ENCODE peak calls at places on chromosomes 2 and 18, in five cellular contexts. O is A549, S is K562, P is endothelial cell of umbilical vein, T is H1. X is an unnamed sample.

GRCh38 chr2:9593936-9594335 is 36.9 kb downstream of the YWHAQ start:
- DNase-seq in O (no peak), S (no peak), P (no peak), T (no peak), X (no peak)

GRCh38 chr2:117470311-117471095 is 344.0 kb upstream of the DDX18 start:
- DNase-seq in O (no peak), S (peak), P (no peak), T (peak), X (peak)

GRCh38 chr2:191321861-191322662 is 76.9 kb downstream of the MYO1B start:
- DNase-seq in O (no peak), S (no peak), P (peak), T (peak), X (peak)

GRCh38 chr2:53987336-53987921 is 16.6 kb upstream of the PSME4 start:
- DNase-seq in O (no peak), S (no peak), P (peak), T (no peak), X (no peak)

GRCh38 chr2:130736487-130736886 is 7.6 kb downstream of the GPR148 start:
- DNase-seq in O (no peak), S (no peak), P (no peak), T (no peak), X (no peak)

GRCh38 chr2:51995293-51995692 is 963.4 kb upstream of the NRXN1 start:
- DNase-seq in O (no peak), S (no peak), P (peak), T (no peak), X (no peak)

GRCh38 chr2:173652731-173653426 is 298.2 kb downstream of the CDCA7 start:
- DNase-seq in O (peak), S (no peak), P (peak), T (no peak), X (no peak)

GRCh38 chr2:8453904-8454302 is 228.0 kb upstream of the ID2 start:
- DNase-seq in O (no peak), S (no peak), P (no peak), T (no peak), X (no peak)

GRCh38 chr2:170967553-170967952 is 38.5 kb downstream of the GORASP2 start:
- DNase-seq in O (no peak), S (no peak), P (no peak), T (no peak), X (no peak)

GRCh38 chr18:78816114-78816513 is 163.5 kb upstream of the SALL3 start:
- DNase-seq in O (no peak), S (no peak), P (no peak), T (no peak), X (no peak)

GRCh38 chr2:8481463-8482009 is 200.3 kb upstream of the ID2 start:
- DNase-seq in O (no peak), S (no peak), P (no peak), T (no peak), X (no peak)

GRCh38 chr2:33535409-33535808 is 59.0 kb downstream of the RASGRP3 start:
- DNase-seq in O (no peak), S (no peak), P (no peak), T (no peak), X (no peak)

GRCh38 chr18:73340135-73340934 is 472.5 kb upstream of the NETO1 start:
- DNase-seq in O (no peak), S (no peak), P (no peak), T (no peak), X (no peak)

GRCh38 chr2:202261531-202261930 is 4.0 kb upstream of the NOP58 start:
- DNase-seq in O (no peak), S (no peak), P (no peak), T (no peak), X (no peak)

GRCh38 chr2:173400760-173401159 is 46.1 kb downstream of the CDCA7 start:
- DNase-seq in O (no peak), S (no peak), P (peak), T (no peak), X (no peak)

GRCh38 chr2:232876071-232876977 is 6.3 kb downstream of the SNORC start:
- DNase-seq in O (peak), S (no peak), P (no peak), T (peak), X (peak)

GRCh38 chr2:12050381-12050780 is 303.9 kb downstream of the LPIN1 start:
- DNase-seq in O (peak), S (no peak), P (no peak), T (no peak), X (no peak)

GRCh38 chr2:167132906-167133555 is 244.8 kb downstream of the XIRP2 start:
- DNase-seq in O (no peak), S (no peak), P (no peak), T (no peak), X (no peak)

GRCh38 chr2:134312482-134312881 is 58.6 kb downstream of the MGAT5 start:
- DNase-seq in O (no peak), S (no peak), P (no peak), T (no peak), X (no peak)

GRCh38 chr2:17592731-17593409 is 52.4 kb downstream of the VSNL1 start:
- DNase-seq in O (no peak), S (no peak), P (no peak), T (peak), X (no peak)

GRCh38 chr2:33069894-33070651 is 123.3 kb downstream of the LTBP1 start:
- DNase-seq in O (peak), S (peak), P (peak), T (no peak), X (no peak)

GRCh38 chr2:29201979-29202378 is 86.8 kb downstream of the CLIP4 start:
- DNase-seq in O (no peak), S (no peak), P (no peak), T (no peak), X (peak)

GRCh38 chr2:43707255-43707654 is 31.0 kb upstream of the C1GALT1C1L start:
- DNase-seq in O (peak), S (peak), P (peak), T (no peak), X (no peak)

GRCh38 chr2:62119313-62119969 is 76.5 kb upstream of the B3GNT2 start:
- DNase-seq in O (no peak), S (no peak), P (no peak), T (no peak), X (no peak)

GRCh38 chr2:170715062-170715931 is at the start of gene SP5:
- DNase-seq in O (peak), S (peak), P (peak), T (peak), X (peak)

GRCh38 chr2:197184959-197185586 is 125.5 kb downstream of the ANKRD44 start:
- DNase-seq in O (no peak), S (no peak), P (no peak), T (no peak), X (no peak)

GRCh38 chr2:219209818-219210571 is 3.4 kb downstream of the ZFAND2B start:
- DNase-seq in O (no peak), S (no peak), P (no peak), T (no peak), X (no peak)

GRCh38 chr2:238406222-238406997 is 20.3 kb upstream of the ASB1 start:
- DNase-seq in O (no peak), S (no peak), P (no peak), T (no peak), X (no peak)

GRCh38 chr2:181570059-181570458 is 86.8 kb downstream of the CERKL start:
- DNase-seq in O (no peak), S (no peak), P (no peak), T (no peak), X (no peak)

GRCh38 chr2:119431155-119431975 is at the start of gene TMEM37:
- DNase-seq in O (peak), S (peak), P (peak), T (peak), X (peak)

DNA sequence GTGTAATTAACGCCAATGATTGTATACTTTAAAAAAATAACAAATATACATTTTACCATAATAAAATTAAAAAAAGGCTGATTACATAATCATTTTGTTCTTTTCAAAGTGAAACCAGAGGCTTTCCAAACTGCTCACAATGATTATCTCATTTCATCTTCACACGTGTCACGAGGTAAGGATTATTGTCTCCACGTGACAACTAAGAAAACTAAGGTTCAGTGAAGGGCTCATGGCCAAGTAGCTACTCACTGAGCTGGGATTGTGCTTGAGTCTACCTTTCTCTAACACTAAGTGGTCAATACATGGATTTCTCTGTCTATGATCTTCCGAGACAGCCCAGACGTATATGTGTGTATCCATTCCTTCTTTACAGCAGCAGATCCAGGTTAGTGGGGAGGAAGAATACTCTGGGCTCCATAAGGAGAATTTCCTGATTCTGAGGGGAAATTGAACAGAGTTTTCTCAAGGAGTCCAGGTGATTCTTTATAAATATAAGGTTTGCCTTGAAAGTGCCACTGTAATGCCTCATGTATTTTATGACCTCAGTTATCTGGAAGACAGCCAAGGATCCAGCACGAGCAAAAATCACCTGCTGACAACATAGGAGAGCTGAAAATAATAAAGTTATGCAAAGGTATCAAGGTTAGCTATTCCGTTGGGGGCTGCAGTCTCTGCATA is 25.6 kb upstream of the ACSL3 start:
- DNase-seq in O (no peak), S (no peak), P (no peak), T (no peak), X (no peak)
- TF ChIP-seq JUN in O (no peak), S (no peak), P (no peak), T (no peak), X (no peak)

GRCh38 chr2:128468186-128468585 is 149.5 kb upstream of the HS6ST1 start:
- DNase-seq in O (no peak), S (no peak), P (no peak), T (no peak), X (no peak)

GRCh38 chr2:128467321-128467901 is 148.7 kb upstream of the HS6ST1 start:
- DNase-seq in O (no peak), S (no peak), P (no peak), T (peak), X (no peak)

GRCh38 chr2:128466377-128467175 is 147.9 kb upstream of the HS6ST1 start:
- DNase-seq in O (no peak), S (no peak), P (no peak), T (peak), X (no peak)

GRCh38 chr2:128469875-128470274 is 151.2 kb upstream of the HS6ST1 start:
- DNase-seq in O (no peak), S (no peak), P (no peak), T (peak), X (no peak)

DNA sequence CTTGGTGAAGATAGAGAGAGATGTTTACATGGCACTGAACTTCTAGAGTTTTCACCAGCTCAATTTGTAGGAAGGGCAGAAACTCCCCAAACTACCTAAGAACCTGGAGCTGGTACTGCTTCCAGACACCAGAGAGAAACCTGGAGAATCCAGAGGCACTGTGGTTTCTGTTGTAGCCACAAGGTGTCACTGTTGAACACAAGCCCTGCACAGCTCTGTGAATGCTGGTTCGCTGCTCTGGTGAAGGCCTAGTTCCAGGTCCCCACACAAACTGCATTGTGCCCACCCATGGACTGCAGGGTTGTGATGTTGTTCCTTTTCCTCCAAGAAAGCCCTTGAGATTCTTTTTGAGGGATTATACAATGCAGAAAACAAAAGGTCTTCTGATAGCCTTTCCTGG is 150.5 kb upstream of the HS6ST1 start:
- DNase-seq in O (no peak), S (peak), P (no peak), T (peak), X (no peak)
- TF ChIP-seq JUN in O (no peak), S (no peak), P (no peak), T (no peak), X (no peak)

GRCh38 chr18:76499021-76499420 is 4.0 kb upstream of the ZNF516 start:
- DNase-seq in O (no peak), S (no peak), P (no peak), T (no peak), X (no peak)
- TF ChIP-seq JUN in O (no peak), S (no peak), P (no peak), T (no peak), X (no peak)

DNA sequence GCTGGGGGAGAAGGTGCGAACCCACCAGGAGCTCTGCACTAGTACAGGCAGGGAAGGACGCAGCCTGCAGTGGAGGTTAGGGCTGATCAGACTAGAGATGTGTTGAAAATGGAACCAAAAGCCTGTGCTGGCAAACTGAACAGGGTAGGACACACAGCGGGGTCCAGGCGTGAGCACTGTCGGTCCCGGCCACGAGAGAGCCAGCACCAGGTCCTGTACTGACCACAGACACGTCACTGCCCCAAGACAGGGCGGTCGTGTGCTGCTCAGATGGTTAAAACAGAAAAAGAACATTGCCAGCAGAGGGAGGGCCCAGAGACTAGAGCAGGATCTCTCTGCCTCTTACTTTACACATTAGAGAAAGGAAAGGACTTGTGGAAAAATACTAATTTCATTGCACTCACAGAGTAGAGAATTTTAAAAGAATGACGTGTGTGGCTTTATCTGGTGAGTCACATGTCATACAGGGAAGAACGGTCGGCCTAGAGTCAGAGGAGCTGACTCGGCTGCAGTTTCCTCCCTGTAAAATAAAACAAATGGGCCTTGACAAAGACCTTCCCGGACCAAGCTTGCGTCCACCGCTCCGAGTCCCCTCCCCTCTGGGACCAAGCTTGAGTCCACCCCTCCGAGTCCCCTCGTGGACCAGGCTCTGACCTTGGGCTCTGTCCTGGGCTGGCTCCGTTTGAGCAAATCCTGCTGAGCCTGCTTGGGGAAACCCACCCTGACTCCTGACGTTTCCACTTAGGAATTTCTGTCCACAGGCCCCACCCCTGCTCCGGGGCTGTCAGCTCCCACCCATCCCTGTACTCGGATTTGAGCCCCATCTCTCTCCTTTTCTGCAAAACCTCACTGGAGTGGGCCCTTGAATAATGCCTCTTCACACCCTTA is 16.7 kb upstream of the ADI1 start:
- DNase-seq in O (no peak), S (peak), P (peak), T (no peak), X (no peak)
- TF ChIP-seq JUN in O (no peak), S (no peak), P (peak), T (no peak), X (no peak)

GRCh38 chr18:48033770-48034650 is 103.6 kb upstream of the SMAD2 start:
- DNase-seq in O (no peak), S (no peak), P (no peak), T (no peak), X (no peak)
- TF ChIP-seq JUN in O (no peak), S (no peak), P (no peak), T (no peak), X (no peak)

DNA sequence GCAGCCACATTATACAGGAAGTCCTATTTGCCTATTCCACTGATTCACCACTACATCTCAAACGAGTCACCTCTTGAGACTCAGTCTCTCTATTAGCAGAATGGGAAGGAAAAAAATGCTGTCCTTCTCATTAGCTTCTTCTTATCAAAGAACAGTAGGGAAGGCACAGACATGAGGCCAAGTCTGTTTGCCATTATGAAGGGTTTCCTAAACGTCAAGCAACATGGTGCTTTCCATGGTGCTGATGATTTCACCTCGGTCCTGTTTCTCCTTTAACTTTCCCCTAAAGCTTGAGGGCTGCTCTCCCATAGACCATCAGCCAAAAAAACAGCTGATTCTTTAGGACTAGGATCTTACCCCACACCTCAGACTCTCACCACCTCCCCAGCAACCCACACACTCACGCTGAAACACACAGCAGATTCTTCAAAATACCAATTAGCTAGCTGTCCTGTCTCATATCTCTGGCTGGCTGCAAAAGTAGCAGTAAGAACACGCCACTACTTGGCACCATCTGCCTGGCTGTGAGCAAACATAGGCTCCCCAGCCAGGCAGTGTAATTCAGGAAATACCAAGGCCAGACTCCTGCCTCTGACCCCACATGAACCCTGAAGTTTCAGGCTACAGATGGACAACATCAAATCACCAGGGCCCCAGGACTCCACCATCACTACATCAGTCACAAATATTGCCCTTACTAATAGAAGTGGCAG is 30.5 kb downstream of the GALNT14 start:
- DNase-seq in O (no peak), S (no peak), P (no peak), T (no peak), X (no peak)
- TF ChIP-seq JUN in O (no peak), S (no peak), P (no peak), T (no peak), X (no peak)

X was measured in WTC11.